ENCODE peak calls at places on chromosomes 13 and 19, in six cellular contexts. T, R, U, E, C and Z are unnamed samples.

GRCh38 chr13:38804536-38804935 is 117.7 kb downstream of the FREM2 start:
- DNase-seq in C (peak; percentile 37), U (no peak), T (no peak), R (no peak), E (peak; percentile 69), Z (no peak)

GRCh38 chr19:54001496-54001895 is 10.1 kb downstream of the CACNG6 start:
- DNase-seq in E (no peak), R (no peak), C (no peak), U (no peak), T (no peak), Z (no peak)

GRCh38 chr19:13506550-13506878 is 235 bp upstream of the CACNA1A start:
- DNase-seq in T (no peak), E (no peak), U (peak; percentile 54), C (no peak), R (no peak), Z (peak; percentile 29)

GRCh38 chr13:73341748-73342147 is 282.9 kb downstream of the KLF5 start:
- DNase-seq in C (peak; percentile 9), E (peak; percentile 40), U (peak; percentile 44), R (peak; percentile 62), T (no peak), Z (peak; percentile 62)

GRCh38 chr19:27746691-27747380 is 1466.1 kb downstream of the UQCRFS1 start:
- DNase-seq in T (no peak), E (no peak), U (peak; percentile 1), C (no peak), R (peak; percentile 87), Z (peak; percentile 70)

GRCh38 chr19:10334340-10335148 is 1.2 kb upstream of the RAVER1 start:
- DNase-seq in T (peak; percentile 94), E (peak; percentile 89), C (peak; percentile 94), U (peak; percentile 93), R (peak; percentile 99), Z (peak; percentile 92)

GRCh38 chr13:33153421-33154381 is 131.9 kb downstream of the STARD13 start:
- DNase-seq in U (peak; percentile 38), C (no peak), R (peak; percentile 57), T (no peak), E (no peak), Z (no peak)

GRCh38 chr13:36736119-36736726 is 62.4 kb downstream of the SERTM1 start:
- DNase-seq in T (peak; percentile 23), R (peak; percentile 66), C (peak; percentile 10), E (peak; percentile 86), U (peak; percentile 62), Z (peak; percentile 56)

GRCh38 chr19:54262066-54262465 is 5.0 kb upstream of the LILRB5 start:
- DNase-seq in T (no peak), C (no peak), R (peak; percentile 32), E (no peak), U (no peak), Z (no peak)

GRCh38 chr13:26952551-26953138 is 192.1 kb upstream of the GPR12 start:
- DNase-seq in T (no peak), C (no peak), R (no peak), U (no peak), E (no peak), Z (no peak)

GRCh38 chr13:102862624-102863210 is 16.9 kb downstream of the ERCC5 start:
- DNase-seq in R (no peak), U (no peak), T (no peak), C (no peak), E (peak; percentile 14), Z (no peak)

GRCh38 chr19:50046649-50047503 is 21.1 kb downstream of the ZNF473 start:
- DNase-seq in E (peak; percentile 72), T (peak; percentile 36), U (peak; percentile 18), C (no peak), R (peak; percentile 77), Z (peak; percentile 57)

GRCh38 chr19:10769533-10770491 is 51.9 kb downstream of the DNM2 start:
- DNase-seq in R (peak; percentile 59), U (peak; percentile 26), C (peak; percentile 10), E (no peak), T (peak; percentile 64), Z (peak; percentile 54)

GRCh38 chr13:44651724-44652123 is 75.6 kb upstream of the TSC22D1 start:
- DNase-seq in R (no peak), E (no peak), C (no peak), U (no peak), T (no peak), Z (no peak)

GRCh38 chr13:47250141-47250540 is 353.3 kb upstream of the HTR2A start:
- DNase-seq in U (peak; percentile 64), R (no peak), E (no peak), T (no peak), C (no peak), Z (no peak)

GRCh38 chr19:16263115-16263839 is 61.3 kb upstream of the KLF2 start:
- DNase-seq in T (no peak), R (no peak), E (no peak), C (no peak), U (no peak), Z (no peak)

GRCh38 chr13:85080726-85081125 is 718.5 kb downstream of the SLITRK6 start:
- DNase-seq in E (no peak), T (no peak), U (no peak), R (no peak), C (no peak), Z (peak; percentile 45)

GRCh38 chr13:47800593-47800992 is 200.5 kb downstream of the SUCLA2 start:
- DNase-seq in T (no peak), U (no peak), E (no peak), C (no peak), R (no peak), Z (no peak)

GRCh38 chr13:50731400-50731799 is 112.1 kb downstream of the DLEU7 start:
- DNase-seq in T (no peak), C (peak; percentile 8), E (no peak), R (no peak), U (peak; percentile 54), Z (no peak)

GRCh38 chr13:51303063-51303552 is 36.4 kb upstream of the SERPINE3 start:
- DNase-seq in E (no peak), R (peak; percentile 84), T (no peak), U (no peak), C (no peak), Z (no peak)

GRCh38 chr19:42571136-42571535 is 23.6 kb downstream of the CEACAM8 start:
- DNase-seq in E (no peak), R (no peak), U (no peak), C (no peak), T (no peak), Z (no peak)

GRCh38 chr13:74438911-74439310 is 304.7 kb upstream of the KLF12 start:
- DNase-seq in T (no peak), C (no peak), U (no peak), E (no peak), R (no peak), Z (no peak)

GRCh38 chr13:33536639-33537425 is 251.3 kb upstream of the STARD13 start:
- DNase-seq in C (peak; percentile 79), E (no peak), R (no peak), U (peak; percentile 95), T (no peak), Z (no peak)

GRCh38 chr19:46906221-46906620 is 45.4 kb downstream of the ARHGAP35 start:
- DNase-seq in T (no peak), R (peak; percentile 14), E (no peak), C (no peak), U (no peak), Z (no peak)

GRCh38 chr19:410243-410781 is 1.4 kb upstream of the C2CD4C start:
- DNase-seq in R (no peak), T (no peak), U (no peak), E (no peak), C (no peak), Z (no peak)

GRCh38 chr13:28744091-28744536 is 25.3 kb upstream of the SLC46A3 start:
- DNase-seq in U (peak; percentile 80), C (peak; percentile 88), T (no peak), E (peak; percentile 91), R (peak; percentile 85), Z (peak; percentile 91)

GRCh38 chr19:35629332-35629633 is 447 bp downstream of the RBM42 start:
- DNase-seq in U (no peak), E (no peak), R (no peak), C (no peak), T (no peak), Z (no peak)
- H3K27ac ChIP-seq in U (peak overlapping the region; percentile 66), E (peak overlapping the region; percentile 86), R (peak overlapping the region; percentile 6), C (peak overlapping the region; percentile 73), T (peak overlapping the region; percentile 90), Z (no peak overlapping the region)

GRCh38 chr13:105139380-105140285 is 1395.8 kb downstream of the EFNB2 start:
- DNase-seq in T (no peak), U (peak; percentile 62), E (peak; percentile 29), R (peak; percentile 59), C (peak; percentile 83), Z (no peak)
- H3K27ac ChIP-seq in T (no peak overlapping the region), U (peak overlapping the region; percentile 68), E (no peak overlapping the region), R (no peak overlapping the region), C (peak overlapping the region; percentile 21), Z (no peak overlapping the region)

GRCh38 chr13:109146393-109146792 is 517.0 kb downstream of the MYO16 start:
- DNase-seq in E (no peak), T (no peak), U (no peak), C (peak; percentile 64), R (no peak), Z (no peak)
- H3K27ac ChIP-seq in E (peak overlapping the region; percentile 80), T (no peak overlapping the region), U (no peak overlapping the region), C (peak overlapping the region; percentile 66), R (no peak overlapping the region), Z (no peak overlapping the region)

GRCh38 chr19:45598267-45599011 is 3.6 kb downstream of the GPR4 start:
- DNase-seq in T (no peak), R (no peak), E (no peak), C (no peak), U (no peak), Z (no peak)
- H3K27ac ChIP-seq in T (no peak overlapping the region), R (no peak overlapping the region), E (no peak overlapping the region), C (no peak overlapping the region), U (no peak overlapping the region), Z (no peak overlapping the region)

GRCh38 chr13:21399741-21400140 is 59.4 kb downstream of the ZDHHC20 start:
- DNase-seq in U (peak; percentile 18), E (peak; percentile 95), R (no peak), T (no peak), C (peak; percentile 25), Z (no peak)
- H3K27ac ChIP-seq in U (no peak overlapping the region), E (peak overlapping the region; percentile 66), R (no peak overlapping the region), T (no peak overlapping the region), C (peak overlapping the region; percentile 34), Z (no peak overlapping the region)

DNA sequence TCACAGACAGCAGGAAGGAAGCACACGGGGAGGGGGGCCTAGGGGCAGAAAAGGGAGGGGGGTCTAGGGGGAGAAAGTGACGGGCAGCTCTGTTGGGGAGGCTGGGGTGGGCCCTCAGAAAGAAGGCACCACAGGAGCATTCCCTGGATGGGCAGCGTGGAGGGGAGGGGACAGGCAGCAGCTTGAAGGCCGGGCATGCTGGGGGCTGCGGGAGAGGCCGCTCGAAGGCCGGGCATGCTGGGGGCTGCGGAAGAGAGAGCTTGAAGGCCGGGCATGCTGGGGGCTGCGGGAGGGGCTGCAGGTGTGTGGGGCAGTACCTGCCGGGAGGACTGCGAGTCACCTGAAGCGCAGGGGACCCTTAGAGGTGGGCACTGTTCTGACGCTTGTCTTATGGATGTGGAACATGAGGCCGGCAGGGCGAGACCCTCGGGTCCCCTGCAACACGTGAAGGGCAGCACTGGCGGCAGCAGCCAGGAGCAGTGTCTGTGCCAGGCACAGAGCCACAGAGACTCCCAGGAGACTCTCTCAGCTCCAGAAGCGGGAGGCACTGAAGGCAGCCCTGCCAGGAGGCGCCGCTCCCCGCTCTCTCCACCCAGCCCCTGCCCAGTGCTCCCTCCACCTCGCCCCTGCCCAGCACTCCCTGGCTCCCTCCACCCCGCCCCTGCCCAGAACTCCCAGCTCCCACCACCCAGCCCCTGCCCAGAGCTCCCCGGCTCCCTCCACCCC is 13.3 kb downstream of the ZNF787 start:
- DNase-seq in C (no peak), R (no peak), U (no peak), E (no peak), T (no peak), Z (no peak)
- H3K27ac ChIP-seq in C (no peak overlapping the region), R (no peak overlapping the region), U (no peak overlapping the region), E (peak overlapping the region; percentile 74), T (no peak overlapping the region), Z (no peak overlapping the region)